ENCODE peak calls at places on chromosomes 16 and 17, in five cellular contexts. One of them, this sample, is unnamed.

GRCh38 chr17:3977387-3977786 is 13.2 kb upstream of the ATP2A3 start:
- DNase-seq in epithelial cell of proximal tubule: no peak
- DNase-seq in GM12878: no peak
- DNase-seq in GM13977: no peak
- DNase-seq in GM13976: no peak
- DNase-seq in this sample: no peak

GRCh38 chr17:19333736-19334290 is 28.7 kb downstream of the B9D1 start:
- DNase-seq in epithelial cell of proximal tubule: no peak
- DNase-seq in GM12878: no peak
- DNase-seq in GM13977: no peak
- DNase-seq in GM13976: no peak
- DNase-seq in this sample: no peak

GRCh38 chr17:31558748-31559646 is 167.5 kb downstream of the RAB11FIP4 start:
- DNase-seq in epithelial cell of proximal tubule: no peak
- DNase-seq in GM12878: no peak
- DNase-seq in GM13977: peak
- DNase-seq in GM13976: peak
- DNase-seq in this sample: peak

GRCh38 chr16:11585460-11586374 is 1.0 kb downstream of the LITAF start:
- DNase-seq in epithelial cell of proximal tubule: no peak
- DNase-seq in GM12878: no peak
- DNase-seq in GM13977: peak
- DNase-seq in GM13976: no peak
- DNase-seq in this sample: peak

GRCh38 chr16:67800252-67801046 is 5.9 kb downstream of the RANBP10 start:
- DNase-seq in epithelial cell of proximal tubule: no peak
- DNase-seq in GM12878: no peak
- DNase-seq in GM13977: no peak
- DNase-seq in GM13976: no peak
- DNase-seq in this sample: no peak

GRCh38 chr16:65749566-65749965 is 616.9 kb upstream of the CDH5 start:
- DNase-seq in epithelial cell of proximal tubule: no peak
- DNase-seq in GM12878: no peak
- DNase-seq in GM13977: no peak
- DNase-seq in GM13976: no peak
- DNase-seq in this sample: no peak

GRCh38 chr16:15966420-15967222 is 17.2 kb downstream of the ABCC1 start:
- DNase-seq in epithelial cell of proximal tubule: no peak
- DNase-seq in GM12878: no peak
- DNase-seq in GM13977: no peak
- DNase-seq in GM13976: no peak
- DNase-seq in this sample: no peak

GRCh38 chr16:53031323-53031942 is 21.3 kb downstream of the CHD9NB start:
- DNase-seq in epithelial cell of proximal tubule: no peak
- DNase-seq in GM12878: no peak
- DNase-seq in GM13977: no peak
- DNase-seq in GM13976: no peak
- DNase-seq in this sample: no peak

GRCh38 chr16:89775223-89775622 is 41.2 kb downstream of the FANCA start:
- DNase-seq in epithelial cell of proximal tubule: no peak
- DNase-seq in GM12878: no peak
- DNase-seq in GM13977: no peak
- DNase-seq in GM13976: no peak
- DNase-seq in this sample: no peak

GRCh38 chr17:74815671-74816370 is 39.7 kb upstream of the NAT9 start:
- DNase-seq in epithelial cell of proximal tubule: no peak
- DNase-seq in GM12878: no peak
- DNase-seq in GM13977: no peak
- DNase-seq in GM13976: no peak
- DNase-seq in this sample: peak

GRCh38 chr16:80023865-80024264 is 423.3 kb upstream of the MAF start:
- DNase-seq in epithelial cell of proximal tubule: no peak
- DNase-seq in GM12878: no peak
- DNase-seq in GM13977: no peak
- DNase-seq in GM13976: no peak
- DNase-seq in this sample: no peak

GRCh38 chr17:36728030-36728991 is 126.9 kb downstream of the MRM1 start:
- DNase-seq in epithelial cell of proximal tubule: no peak
- DNase-seq in GM12878: no peak
- DNase-seq in GM13977: no peak
- DNase-seq in GM13976: no peak
- DNase-seq in this sample: peak

GRCh38 chr17:8187517-8188407 is 2.2 kb downstream of the BORCS6 start:
- DNase-seq in epithelial cell of proximal tubule: peak
- DNase-seq in GM12878: peak
- DNase-seq in GM13977: peak
- DNase-seq in GM13976: peak
- DNase-seq in this sample: peak
- TF ChIP-seq CTCF in epithelial cell of proximal tubule: no peak
- TF ChIP-seq CTCF in GM12878: peak
- TF ChIP-seq CTCF in GM13977: no peak
- TF ChIP-seq CTCF in GM13976: peak
- TF ChIP-seq CTCF in this sample: no peak

GRCh38 chr16:54712866-54713265 is 217.8 kb upstream of the IRX5 start:
- DNase-seq in epithelial cell of proximal tubule: no peak
- DNase-seq in GM12878: no peak
- DNase-seq in GM13977: no peak
- DNase-seq in GM13976: no peak
- DNase-seq in this sample: no peak
- TF ChIP-seq CTCF in epithelial cell of proximal tubule: no peak
- TF ChIP-seq CTCF in GM12878: no peak
- TF ChIP-seq CTCF in GM13977: no peak
- TF ChIP-seq CTCF in GM13976: no peak
- TF ChIP-seq CTCF in this sample: no peak

DNA sequence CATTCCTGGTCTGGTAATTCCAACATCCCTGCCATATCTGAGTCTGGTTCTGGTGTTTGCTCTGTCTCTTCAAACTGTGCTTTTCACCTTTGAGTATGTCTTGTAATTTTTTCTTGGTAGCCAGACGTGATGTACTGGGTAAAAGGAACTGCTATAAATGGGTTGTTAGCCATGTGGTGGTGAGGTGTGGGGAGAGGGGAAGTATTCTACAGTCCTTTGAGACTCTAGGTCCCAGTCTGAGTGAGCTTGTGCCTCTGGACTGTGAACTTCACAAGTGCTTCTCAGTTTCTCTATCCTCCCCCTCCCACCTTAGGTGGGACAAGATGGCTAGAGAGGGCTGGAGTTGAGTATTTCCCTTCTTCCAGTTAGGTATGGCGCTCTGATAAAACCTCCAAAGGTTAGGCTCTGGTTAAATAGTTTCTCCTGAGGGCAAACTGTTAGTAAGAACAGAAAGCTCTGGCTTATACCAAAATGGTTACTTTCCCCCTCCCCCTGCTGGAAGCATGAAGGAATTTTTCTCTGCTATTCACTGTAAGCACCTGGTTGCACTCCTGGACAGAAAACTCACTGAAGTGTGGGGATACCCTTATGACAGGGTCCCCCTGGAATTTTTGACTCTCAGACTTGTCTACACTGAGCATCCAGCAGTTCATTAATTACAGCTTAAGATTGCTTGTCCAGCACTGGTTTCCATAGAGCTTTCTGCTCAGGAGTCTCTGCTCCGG is 87.8 kb downstream of the MARCHF10 start:
- DNase-seq in epithelial cell of proximal tubule: peak
- DNase-seq in GM12878: peak
- DNase-seq in GM13977: no peak
- DNase-seq in GM13976: no peak
- DNase-seq in this sample: no peak
- TF ChIP-seq CTCF in epithelial cell of proximal tubule: peak
- TF ChIP-seq CTCF in GM12878: peak
- TF ChIP-seq CTCF in GM13977: peak
- TF ChIP-seq CTCF in GM13976: no peak
- TF ChIP-seq CTCF in this sample: no peak

GRCh38 chr17:57541472-57542394 is 203.4 kb downstream of the CCDC182 start:
- DNase-seq in epithelial cell of proximal tubule: no peak
- DNase-seq in GM12878: no peak
- DNase-seq in GM13977: no peak
- DNase-seq in GM13976: no peak
- DNase-seq in this sample: no peak

GRCh38 chr17:57538730-57539456 is 206.2 kb downstream of the CCDC182 start:
- DNase-seq in epithelial cell of proximal tubule: no peak
- DNase-seq in GM12878: no peak
- DNase-seq in GM13977: no peak
- DNase-seq in GM13976: no peak
- DNase-seq in this sample: no peak

GRCh38 chr17:57541049-57541448 is 204.1 kb downstream of the CCDC182 start:
- DNase-seq in epithelial cell of proximal tubule: no peak
- DNase-seq in GM12878: no peak
- DNase-seq in GM13977: no peak
- DNase-seq in GM13976: no peak
- DNase-seq in this sample: no peak

GRCh38 chr17:57539528-57540301 is 205.4 kb downstream of the CCDC182 start:
- DNase-seq in epithelial cell of proximal tubule: no peak
- DNase-seq in GM12878: no peak
- DNase-seq in GM13977: no peak
- DNase-seq in GM13976: no peak
- DNase-seq in this sample: no peak

GRCh38 chr17:57540596-57540995 is 204.5 kb downstream of the CCDC182 start:
- DNase-seq in epithelial cell of proximal tubule: no peak
- DNase-seq in GM12878: no peak
- DNase-seq in GM13977: no peak
- DNase-seq in GM13976: no peak
- DNase-seq in this sample: no peak
- TF ChIP-seq CTCF in epithelial cell of proximal tubule: no peak
- TF ChIP-seq CTCF in GM12878: no peak
- TF ChIP-seq CTCF in GM13977: no peak
- TF ChIP-seq CTCF in GM13976: no peak
- TF ChIP-seq CTCF in this sample: no peak

This sample was measured in activated CD8-positive, alpha-beta T cell treated with anti-CD3 and anti-CD28 coated beads for 36 hours.